ENCODE peak calls at places on chromosome 2, in eight cellular contexts. J, I, V, O, W, Q, N and E are unnamed samples.

GRCh38 chr2:43102366-43103092 is 123.9 kb downstream of the ZFP36L2 start:
- DNase-seq in W (no peak), O (peak; percentile 77), N (no peak), J (no peak), V (no peak), Q (no peak), I (no peak), E (no peak)

GRCh38 chr2:216555274-216555673 is 56.6 kb downstream of the RPL37A start:
- DNase-seq in J (no peak), N (peak; percentile 69), I (peak; percentile 81), W (peak; percentile 62), O (no peak), V (peak; percentile 70), Q (no peak), E (peak; percentile 18)

GRCh38 chr2:85656468-85656867 is 11.5 kb downstream of the SFTPB start:
- DNase-seq in J (no peak), Q (no peak), O (peak; percentile 7), I (peak; percentile 77), N (no peak), V (no peak), W (no peak), E (no peak)

GRCh38 chr2:238720232-238720672 is 127.6 kb upstream of the TWIST2 start:
- DNase-seq in Q (no peak), I (peak; percentile 82), J (no peak), W (peak; percentile 72), V (no peak), N (no peak), O (peak; percentile 19), E (peak; percentile 48)

GRCh38 chr2:198456418-198456817 is 652.0 kb downstream of the PLCL1 start:
- DNase-seq in I (no peak), V (no peak), O (peak; percentile 15), N (no peak), W (no peak), J (no peak), Q (no peak), E (no peak)

GRCh38 chr2:63613391-63613901 is 24.7 kb downstream of the MDH1 start:
- DNase-seq in V (no peak), Q (no peak), O (no peak), W (no peak), J (no peak), N (no peak), I (no peak), E (no peak)

GRCh38 chr2:187404431-187405110 is 43.5 kb downstream of the CALCRL start:
- DNase-seq in V (no peak), J (no peak), W (no peak), Q (no peak), I (no peak), N (no peak), O (no peak), E (no peak)

GRCh38 chr2:121055501-121055900 is 229.5 kb downstream of the TFCP2L1 start:
- DNase-seq in I (no peak), Q (no peak), W (no peak), J (no peak), N (no peak), O (no peak), V (no peak), E (no peak)

GRCh38 chr2:46846454-46846990 is 69.1 kb downstream of the MCFD2 start:
- DNase-seq in O (no peak), V (no peak), I (no peak), Q (no peak), J (no peak), W (no peak), N (no peak), E (no peak)

GRCh38 chr2:142100139-142100873 is 30.5 kb downstream of the LRP1B start:
- DNase-seq in N (no peak), J (no peak), O (no peak), V (no peak), Q (no peak), I (no peak), W (no peak), E (no peak)

GRCh38 chr2:24945907-24946306 is 25.8 kb downstream of the DNAJC27 start:
- DNase-seq in J (no peak), I (no peak), V (no peak), N (no peak), W (no peak), Q (no peak), O (peak; percentile 61), E (no peak)

GRCh38 chr2:64989982-64990614 is 899 bp downstream of the SLC1A4 start:
- DNase-seq in I (no peak), V (no peak), Q (no peak), W (no peak), N (no peak), J (no peak), O (no peak), E (no peak)

GRCh38 chr2:216932806-216933579 is 73.1 kb upstream of the TNP1 start:
- DNase-seq in I (no peak), J (no peak), N (no peak), O (no peak), Q (no peak), W (no peak), V (no peak), E (no peak)

GRCh38 chr2:150697596-150697995 is 210.1 kb upstream of the RND3 start:
- DNase-seq in J (no peak), Q (no peak), O (no peak), I (no peak), V (no peak), W (no peak), N (no peak), E (no peak)

GRCh38 chr2:62348700-62349099 is 152.8 kb downstream of the B3GNT2 start:
- DNase-seq in O (no peak), J (no peak), W (no peak), V (no peak), N (no peak), Q (no peak), I (no peak), E (no peak)

GRCh38 chr2:100921685-100922161 is 80.4 kb upstream of the RPL31 start:
- DNase-seq in I (no peak), N (no peak), O (peak; percentile 88), V (no peak), W (no peak), Q (no peak), J (no peak), E (no peak)

GRCh38 chr2:48483916-48484315 is 46.0 kb upstream of the STON1 start:
- DNase-seq in Q (no peak), J (no peak), V (no peak), O (peak; percentile 91), I (no peak), W (no peak), N (no peak), E (no peak)

DNA sequence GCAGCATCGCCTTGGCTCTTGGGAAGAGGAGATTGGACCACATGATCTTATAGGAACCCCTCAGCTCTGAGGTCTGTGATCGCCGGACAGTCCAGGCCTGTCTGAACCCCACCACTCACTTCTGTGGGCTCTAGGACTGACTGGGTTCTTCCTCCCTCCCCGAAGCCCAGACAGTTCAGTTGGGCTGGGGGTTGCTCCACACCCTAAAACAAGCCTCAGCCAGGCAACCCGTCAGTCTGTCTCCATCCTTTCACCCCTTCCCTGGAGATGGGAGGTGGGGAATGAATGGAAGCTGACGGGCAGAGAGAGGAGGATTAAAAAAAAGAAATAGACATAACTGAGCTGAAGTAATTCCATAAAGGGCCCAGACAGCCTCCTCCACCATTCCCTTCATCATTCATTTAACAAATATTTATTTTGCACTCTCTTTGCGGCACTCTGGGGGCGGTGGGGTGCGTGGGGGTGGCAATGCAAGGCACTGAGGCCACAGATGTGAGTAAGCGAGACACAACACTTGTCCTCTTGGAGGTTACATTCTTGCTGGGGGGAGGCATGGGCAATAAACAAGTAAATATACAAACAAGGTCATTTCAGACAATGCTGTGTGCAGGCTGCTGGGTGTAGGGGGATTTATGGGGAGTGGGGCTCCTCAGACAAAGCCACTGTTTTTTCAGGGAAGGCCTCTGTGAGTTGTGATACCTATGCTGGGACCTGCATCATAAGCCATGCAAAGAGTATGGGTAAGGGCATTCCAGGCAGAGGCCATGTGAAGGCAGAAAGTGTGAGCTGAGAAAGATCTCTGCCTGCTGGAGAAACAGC is 12.9 kb downstream of the WNT10A start:
- DNase-seq in N (no peak), W (no peak), O (no peak), Q (no peak), V (no peak), J (no peak), I (no peak), E (no peak)
- H3K4me3 ChIP-seq in N (peak overlapping the region; percentile 59), W (no peak overlapping the region), O (no peak overlapping the region), Q (peak overlapping the region; percentile 61), V (no peak overlapping the region), J (peak overlapping the region; percentile 15), I (peak overlapping the region; percentile 42), E (peak overlapping the region; percentile 39)

DNA sequence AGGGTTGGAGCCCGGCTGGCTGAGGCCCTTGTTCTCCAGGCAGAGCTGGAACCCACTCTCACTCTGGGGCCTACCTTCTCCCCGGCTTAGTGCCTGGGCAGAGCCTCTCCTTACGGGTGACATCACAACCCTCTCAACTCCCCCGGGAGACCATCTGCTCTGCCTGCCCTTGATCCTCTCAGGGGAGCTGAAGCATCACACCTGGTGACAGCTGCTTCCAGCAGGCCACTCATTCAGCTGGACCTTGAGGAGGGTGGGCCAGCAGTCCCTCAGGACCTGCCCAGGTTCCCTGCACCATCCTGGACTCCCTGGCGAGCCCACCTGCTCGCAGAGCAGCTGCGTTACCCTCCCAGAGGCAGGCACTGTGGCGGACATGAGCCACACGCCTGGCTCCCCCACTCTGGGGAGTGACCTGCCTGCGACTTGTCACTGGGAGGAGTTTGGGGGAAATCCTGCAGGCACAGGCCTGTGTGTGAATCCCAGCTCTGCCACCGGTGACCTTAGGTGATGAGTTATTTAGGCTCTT is 13.1 kb downstream of the HS6ST1 start:
- DNase-seq in W (no peak), Q (no peak), O (peak; percentile 75), J (no peak), V (no peak), N (no peak), I (peak; percentile 60), E (no peak)
- H3K4me3 ChIP-seq in W (no peak overlapping the region), Q (no peak overlapping the region), O (no peak overlapping the region), J (no peak overlapping the region), V (no peak overlapping the region), N (peak overlapping the region; percentile 28), I (no peak overlapping the region), E (no peak overlapping the region)

GRCh38 chr2:234451242-234451641 is 45.6 kb downstream of the ARL4C start:
- DNase-seq in N (no peak), J (no peak), Q (no peak), O (no peak), V (no peak), I (no peak), W (no peak), E (no peak)

GRCh38 chr2:234451852-234452625 is 44.8 kb downstream of the ARL4C start:
- DNase-seq in Q (peak; percentile 38), O (peak; percentile 98), I (no peak), N (no peak), V (no peak), J (no peak), W (no peak), E (no peak)

GRCh38 chr2:234448506-234449169 is 48.2 kb downstream of the ARL4C start:
- DNase-seq in O (no peak), J (no peak), I (no peak), Q (no peak), N (no peak), V (no peak), W (no peak), E (no peak)

GRCh38 chr2:234447963-234448362 is 48.9 kb downstream of the ARL4C start:
- DNase-seq in Q (no peak), V (no peak), J (no peak), N (no peak), O (no peak), W (no peak), I (no peak), E (no peak)

GRCh38 chr2:234450431-234451095 is 46.3 kb downstream of the ARL4C start:
- DNase-seq in J (no peak), N (no peak), Q (no peak), I (no peak), O (no peak), V (no peak), W (no peak), E (no peak)
- H3K4me3 ChIP-seq in J (no peak overlapping the region), N (no peak overlapping the region), Q (no peak overlapping the region), I (no peak overlapping the region), O (no peak overlapping the region), V (no peak overlapping the region), W (no peak overlapping the region), E (no peak overlapping the region)

GRCh38 chr2:29817846-29818680 is 103.3 kb downstream of the ALK start:
- DNase-seq in W (no peak), N (peak; percentile 79), J (no peak), O (no peak), Q (no peak), I (no peak), V (no peak), E (no peak)
- H3K4me3 ChIP-seq in W (no peak overlapping the region), N (peak overlapping the region; percentile 47), J (no peak overlapping the region), O (no peak overlapping the region), Q (no peak overlapping the region), I (no peak overlapping the region), V (no peak overlapping the region), E (no peak overlapping the region)